ENCODE peak calls at places on chromosomes 6 and 20, in four cellular contexts. E, W, N and C are unnamed samples. For H3K4me1, the result is how much of the 10 kb centered on the place peaks cover.

GRCh38 chr6:151070666-151071065 is 169.1 kb upstream of the AKAP12 start:
- DNase-seq in W (peak), E (no peak), N (no peak), C (no peak)

GRCh38 chr6:19157496-19157895 is 679.7 kb upstream of the ID4 start:
- DNase-seq in W (no peak), N (no peak), E (no peak), C (no peak)

GRCh38 chr6:10733151-10733715 is 10.4 kb downstream of the TMEM14C start:
- DNase-seq in W (peak), N (no peak), E (no peak), C (no peak)

GRCh38 chr6:107489636-107490567 is at the start of gene SOBP:
- DNase-seq in E (peak), N (peak), W (peak), C (peak)

GRCh38 chr6:118650500-118651281 is 700 bp downstream of the CEP85L start:
- DNase-seq in E (peak), W (peak), N (peak), C (peak)

GRCh38 chr20:21725892-21726291 is 20.4 kb downstream of the PAX1 start:
- DNase-seq in W (no peak), E (no peak), N (no peak), C (no peak)

GRCh38 chr6:122984393-122984792 is 11.6 kb upstream of the CLVS2 start:
- DNase-seq in E (no peak), N (no peak), W (no peak), C (no peak)

GRCh38 chr6:168149015-168149414 is 70.0 kb upstream of the FRMD1 start:
- DNase-seq in N (peak), W (peak), E (no peak), C (no peak)

GRCh38 chr20:49674383-49675352 is 39.0 kb downstream of the B4GALT5 start:
- DNase-seq in E (peak), N (no peak), W (no peak), C (no peak)

GRCh38 chr6:106827081-106827480 is 147.4 kb downstream of the CD24 start:
- DNase-seq in E (no peak), W (no peak), N (no peak), C (no peak)

GRCh38 chr20:34112600-34113061 is 588 bp upstream of the EIF2S2 start:
- DNase-seq in E (peak), W (peak), N (no peak), C (peak)

GRCh38 chr20:5657873-5658200 is 92.4 kb upstream of the SHLD1 start:
- DNase-seq in E (no peak), N (no peak), W (no peak), C (no peak)

GRCh38 chr6:75275067-75275466 is 9.5 kb downstream of the TMEM30A start:
- DNase-seq in E (no peak), W (no peak), N (no peak), C (no peak)

GRCh38 chr6:113859349-113860164 is 2.4 kb downstream of the MARCKS start:
- DNase-seq in W (peak), E (no peak), N (no peak), C (peak)

GRCh38 chr6:1618305-1619105 is 8.8 kb downstream of the FOXC1 start:
- DNase-seq in N (no peak), E (no peak), W (peak), C (no peak)

GRCh38 chr6:43575105-43575771 is 600 bp downstream of the XPO5 start:
- DNase-seq in E (peak), W (no peak), N (peak), C (peak)

GRCh38 chr6:5095236-5095635 is 10.1 kb downstream of the PPP1R3G start:
- DNase-seq in N (no peak), E (no peak), W (no peak), C (no peak)

GRCh38 chr20:22921595-22922421 is 113.3 kb upstream of the SSTR4 start:
- DNase-seq in N (no peak), W (no peak), E (peak), C (no peak)

GRCh38 chr20:22920898-22921297 is 114.2 kb upstream of the SSTR4 start:
- DNase-seq in E (no peak), W (no peak), N (no peak), C (no peak)

GRCh38 chr20:22915512-22915911 is 119.6 kb upstream of the SSTR4 start:
- DNase-seq in W (no peak), E (no peak), N (no peak), C (no peak)

GRCh38 chr20:22916121-22916842 is 118.8 kb upstream of the SSTR4 start:
- DNase-seq in W (no peak), E (no peak), N (no peak), C (no peak)

DNA sequence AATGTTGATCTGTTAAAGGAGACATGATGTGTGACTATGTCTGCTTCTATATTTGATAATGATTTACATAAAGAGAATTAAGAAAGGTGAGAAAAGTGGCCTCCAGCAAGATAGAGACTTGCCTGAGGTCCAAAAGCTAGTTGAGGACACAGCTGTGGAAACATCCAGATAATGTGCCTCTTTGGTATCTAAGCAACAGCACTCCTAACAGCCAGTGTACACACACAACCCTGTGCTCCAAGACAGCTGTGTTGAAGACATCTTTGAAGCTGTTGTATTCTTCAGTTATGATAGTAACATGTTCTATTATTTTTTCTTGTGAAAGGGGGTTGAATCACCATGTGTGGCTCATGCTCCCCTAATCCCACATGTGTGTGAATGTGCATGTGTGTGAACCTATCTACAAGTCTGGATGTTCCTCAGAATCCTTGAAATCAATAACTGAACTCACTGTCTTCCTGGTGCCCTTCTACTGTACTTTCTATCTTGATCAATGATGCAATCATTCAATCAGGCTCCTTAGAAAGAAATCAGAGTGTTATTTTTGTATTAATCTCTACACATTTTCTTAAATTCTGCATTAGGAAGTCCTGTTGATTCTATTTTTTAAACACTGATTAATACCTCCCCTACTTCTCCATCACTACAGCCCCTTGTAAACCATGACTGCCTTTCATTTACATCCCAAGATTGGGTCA is 116.7 kb upstream of the SSTR4 start:
- DNase-seq in E (no peak), N (no peak), W (no peak), C (no peak)
- H3K4me1 ChIP-seq in E (under half), N (under half), W (under half), C (under half)

GRCh38 chr20:50821257-50821921 is 26.5 kb downstream of the BCAS4 start:
- DNase-seq in E (no peak), W (no peak), N (no peak), C (no peak)

GRCh38 chr20:50820515-50821256 is 25.8 kb downstream of the BCAS4 start:
- DNase-seq in E (no peak), W (no peak), N (no peak), C (no peak)

GRCh38 chr20:50821994-50822393 is 27.1 kb downstream of the BCAS4 start:
- DNase-seq in N (no peak), E (no peak), W (no peak), C (no peak)

GRCh38 chr20:50817776-50818172 is 22.9 kb downstream of the BCAS4 start:
- DNase-seq in N (peak), W (no peak), E (no peak), C (no peak)

DNA sequence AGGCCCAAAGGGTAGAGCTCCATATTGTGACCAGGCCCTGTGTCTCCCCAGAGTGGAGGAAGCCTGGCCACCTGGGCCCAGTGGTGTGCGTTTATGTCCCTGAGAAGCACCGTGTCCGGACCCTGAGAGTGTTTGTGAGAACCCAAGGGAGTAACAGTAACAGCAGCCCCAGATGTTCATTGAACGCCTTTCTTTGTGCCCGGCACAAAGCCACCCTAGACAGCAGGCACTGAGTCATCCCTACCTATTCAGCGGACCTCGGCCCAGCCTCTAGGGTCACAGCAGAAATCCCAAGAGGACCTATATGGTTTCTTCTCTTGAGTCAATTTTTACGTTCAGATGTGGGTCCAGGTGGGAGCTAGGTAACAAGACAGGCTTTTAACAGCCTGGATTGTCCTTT is 24.5 kb downstream of the BCAS4 start:
- DNase-seq in E (no peak), W (no peak), N (no peak), C (no peak)
- H3K4me1 ChIP-seq in E (under half), W (under half), N (half or more), C (under half)

GRCh38 chr20:50913976-50914375 is 17.3 kb downstream of the ADNP start:
- DNase-seq in N (no peak), E (no peak), W (no peak), C (no peak)
- H3K4me1 ChIP-seq in N (half or more), E (under half), W (half or more), C (half or more)

GRCh38 chr6:111789593-111789992 is 83.7 kb downstream of the FYN start:
- DNase-seq in N (no peak), W (peak), E (no peak), C (no peak)
- H3K4me1 ChIP-seq in N (half or more), W (under half), E (under half), C (under half)